ENCODE peak calls at places on chromosomes 11 and 22, in four cellular contexts. One of them, this sample, is unnamed.
A peak's percentile ranks its signal among the peaks of the same experiment; 100 is the strongest.

GRCh38 chr22:45218974-45219373 is 21.7 kb downstream of the KIAA0930 start:
- DNase-seq in effector memory CD4-positive, alpha-beta T cell: no peak
- DNase-seq in A549: no peak
- DNase-seq in spleen: no peak
- DNase-seq in this sample: peak; percentile 37

GRCh38 chr11:131637469-131638175 is 267.2 kb downstream of the NTM start:
- DNase-seq in effector memory CD4-positive, alpha-beta T cell: no peak
- DNase-seq in A549: no peak
- DNase-seq in spleen: no peak
- DNase-seq in this sample: no peak

GRCh38 chr11:44530413-44531115 is 34.9 kb upstream of the CD82 start:
- DNase-seq in effector memory CD4-positive, alpha-beta T cell: no peak
- DNase-seq in A549: no peak
- DNase-seq in spleen: no peak
- DNase-seq in this sample: peak; percentile 19

GRCh38 chr22:49525366-49525765 is 302.3 kb downstream of the BRD1 start:
- DNase-seq in effector memory CD4-positive, alpha-beta T cell: no peak
- DNase-seq in A549: no peak
- DNase-seq in spleen: no peak
- DNase-seq in this sample: no peak

GRCh38 chr22:36363378-36363931 is 24.3 kb downstream of the MYH9 start:
- DNase-seq in effector memory CD4-positive, alpha-beta T cell: no peak
- DNase-seq in A549: no peak
- DNase-seq in spleen: no peak
- DNase-seq in this sample: no peak

GRCh38 chr22:35638408-35638807 is 9.8 kb upstream of the APOL6 start:
- DNase-seq in effector memory CD4-positive, alpha-beta T cell: no peak
- DNase-seq in A549: no peak
- DNase-seq in spleen: peak; percentile 72
- DNase-seq in this sample: peak; percentile 90

GRCh38 chr11:102367364-102367763 is 20.4 kb downstream of the BIRC2 start:
- DNase-seq in effector memory CD4-positive, alpha-beta T cell: no peak
- DNase-seq in A549: peak; percentile 29
- DNase-seq in spleen: no peak
- DNase-seq in this sample: peak; percentile 23

GRCh38 chr11:69491071-69492031 is 9.9 kb downstream of the LINC01488 start:
- DNase-seq in effector memory CD4-positive, alpha-beta T cell: no peak
- DNase-seq in A549: no peak
- DNase-seq in spleen: peak; percentile 71
- DNase-seq in this sample: no peak

GRCh38 chr11:128468106-128468505 is 119.3 kb downstream of the ETS1 start:
- DNase-seq in effector memory CD4-positive, alpha-beta T cell: no peak
- DNase-seq in A549: no peak
- DNase-seq in spleen: no peak
- DNase-seq in this sample: no peak
- H3K4me3 ChIP-seq in effector memory CD4-positive, alpha-beta T cell: peak overlapping the region; percentile 15
- H3K4me3 ChIP-seq in A549: no peak overlapping the region
- H3K4me3 ChIP-seq in spleen: no peak overlapping the region
- H3K4me3 ChIP-seq in this sample: no peak overlapping the region

DNA sequence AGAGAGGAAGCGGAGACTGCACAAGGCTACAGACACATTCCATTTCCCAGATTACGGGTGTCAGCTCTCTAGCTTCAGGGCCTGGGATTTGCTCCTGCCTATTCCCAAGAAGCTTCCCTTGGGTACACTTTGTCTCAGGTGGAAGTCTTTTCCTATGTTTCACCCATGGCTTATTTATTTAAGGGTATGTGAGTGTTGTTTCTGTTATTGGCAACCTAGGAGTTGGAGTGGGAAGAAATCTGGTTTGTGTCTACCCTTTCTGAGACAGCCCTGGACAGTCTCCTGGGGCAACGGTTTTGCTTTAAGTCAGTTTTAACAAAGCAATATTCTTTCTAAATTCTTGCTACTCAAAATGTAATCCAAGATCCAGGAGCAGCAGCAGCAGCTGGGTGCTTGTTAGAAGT is 127.0 kb downstream of the MICAL2 start:
- DNase-seq in effector memory CD4-positive, alpha-beta T cell: no peak
- DNase-seq in A549: no peak
- DNase-seq in spleen: no peak
- DNase-seq in this sample: no peak
- H3K27ac ChIP-seq in effector memory CD4-positive, alpha-beta T cell: no peak overlapping the region
- H3K27ac ChIP-seq in A549: peak overlapping the region; percentile 4
- H3K27ac ChIP-seq in spleen: no peak overlapping the region
- H3K27ac ChIP-seq in this sample: peak overlapping the region; percentile 43

GRCh38 chr11:66561178-66561974 is 7.0 kb downstream of the CTSF start:
- DNase-seq in effector memory CD4-positive, alpha-beta T cell: no peak
- DNase-seq in A549: no peak
- DNase-seq in spleen: no peak
- DNase-seq in this sample: no peak

GRCh38 chr11:66557733-66558326 is 10.6 kb downstream of the CTSF start:
- DNase-seq in effector memory CD4-positive, alpha-beta T cell: no peak
- DNase-seq in A549: no peak
- DNase-seq in spleen: no peak
- DNase-seq in this sample: no peak

GRCh38 chr11:66559862-66560676 is 8.3 kb downstream of the CTSF start:
- DNase-seq in effector memory CD4-positive, alpha-beta T cell: no peak
- DNase-seq in A549: no peak
- DNase-seq in spleen: no peak
- DNase-seq in this sample: no peak

GRCh38 chr11:66561975-66562248 is 6.5 kb downstream of the CTSF start:
- DNase-seq in effector memory CD4-positive, alpha-beta T cell: no peak
- DNase-seq in A549: no peak
- DNase-seq in spleen: no peak
- DNase-seq in this sample: no peak

GRCh38 chr11:66559141-66559861 is 9.1 kb downstream of the CTSF start:
- DNase-seq in effector memory CD4-positive, alpha-beta T cell: peak; percentile 21
- DNase-seq in A549: no peak
- DNase-seq in spleen: no peak
- DNase-seq in this sample: no peak
- H3K4me3 ChIP-seq in effector memory CD4-positive, alpha-beta T cell: no peak overlapping the region
- H3K4me3 ChIP-seq in A549: no peak overlapping the region
- H3K4me3 ChIP-seq in spleen: no peak overlapping the region
- H3K4me3 ChIP-seq in this sample: no peak overlapping the region

DNA sequence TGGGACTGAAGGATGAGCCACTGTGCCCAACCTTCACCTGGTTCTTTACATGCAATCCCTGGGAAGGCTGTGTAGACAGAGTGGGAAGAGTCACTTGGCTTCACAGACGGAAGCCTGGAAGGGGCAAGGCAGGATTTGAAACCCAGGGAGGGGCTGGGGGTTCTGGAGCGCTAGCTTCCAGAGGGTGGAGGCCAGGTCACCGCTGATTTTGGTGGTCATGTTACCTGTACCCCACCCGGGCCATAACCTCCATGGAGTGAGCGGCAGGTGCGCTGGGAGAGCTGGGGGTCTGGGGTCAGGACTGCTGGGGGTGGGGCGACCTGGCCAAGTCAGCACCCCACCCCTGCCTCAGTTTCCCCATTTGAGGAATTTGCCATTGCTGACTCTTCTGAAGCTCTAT is 38.3 kb downstream of the PDGFB start:
- DNase-seq in effector memory CD4-positive, alpha-beta T cell: no peak
- DNase-seq in A549: no peak
- DNase-seq in spleen: peak; percentile 42
- DNase-seq in this sample: no peak
- H3K27ac ChIP-seq in effector memory CD4-positive, alpha-beta T cell: no peak overlapping the region
- H3K27ac ChIP-seq in A549: peak overlapping the region; percentile 94
- H3K27ac ChIP-seq in spleen: no peak overlapping the region
- H3K27ac ChIP-seq in this sample: no peak overlapping the region

This sample was measured in IMR-90.